ENCODE peak calls at places on chromosomes 3 and 15, in nine cellular contexts. O is hypothalamus; Y is astrocyte; A is iPS-NIHi11; W is choroid plexus epithelial cell; B is stimulated activated CD8-positive, alpha-beta memory T cell treated with anti-CD3 and anti-CD28 coated beads, Interleukin-4, amount 100 ng/mL, for 1 hour; X is HFFc6; E is HepG2; S is AG10803. R is an unnamed sample.

GRCh38 chr15:85443593-85444328 is 63.4 kb downstream of the AKAP13 start:
- DNase-seq in O (no peak), Y (peak), A (peak), W (peak), B (no peak), X (peak), E (peak), S (peak), R (peak)

GRCh38 chr3:52891615-52892081 is 5.7 kb downstream of the STIMATE start:
- DNase-seq in O (no peak), Y (no peak), A (no peak), W (peak), B (no peak), X (peak), E (peak), S (peak), R (no peak)

GRCh38 chr3:72346526-72346926 is 501.7 kb downstream of the SHQ1 start:
- DNase-seq in O (no peak), Y (peak), A (no peak), W (peak), B (no peak), X (peak), E (no peak), S (peak), R (no peak)

GRCh38 chr3:82082796-82083195 is 321.4 kb upstream of the GBE1 start:
- DNase-seq in O (no peak), Y (peak), A (no peak), W (peak), B (no peak), X (no peak), E (no peak), S (peak), R (no peak)

GRCh38 chr15:99115300-99116215 is 10.7 kb downstream of the SYNM start:
- DNase-seq in O (no peak), Y (no peak), A (no peak), W (no peak), B (no peak), X (no peak), E (no peak), S (no peak), R (no peak)

GRCh38 chr3:197003461-197004385 is 25.9 kb downstream of the MELTF start:
- DNase-seq in O (no peak), Y (no peak), A (peak), W (no peak), B (no peak), X (no peak), E (no peak), S (no peak), R (no peak)

GRCh38 chr3:30681276-30682211 is 75.1 kb downstream of the TGFBR2 start:
- DNase-seq in O (peak), Y (peak), A (no peak), W (peak), B (no peak), X (peak), E (no peak), S (peak), R (no peak)

GRCh38 chr3:30610702-30611410 is 4.5 kb downstream of the TGFBR2 start:
- DNase-seq in O (no peak), Y (no peak), A (no peak), W (no peak), B (no peak), X (no peak), E (no peak), S (no peak), R (no peak)

GRCh38 chr3:186825294-186825821 is 17.2 kb upstream of the ADIPOQ start:
- DNase-seq in O (peak), Y (peak), A (peak), W (peak), B (no peak), X (peak), E (no peak), S (peak), R (no peak)

GRCh38 chr3:26931891-26932290 is 309.3 kb downstream of the LRRC3B start:
- DNase-seq in O (no peak), Y (no peak), A (no peak), W (no peak), B (no peak), X (no peak), E (no peak), S (no peak), R (no peak)

GRCh38 chr3:10614160-10614559 is 108.8 kb upstream of the ATP2B2 start:
- DNase-seq in O (no peak), Y (no peak), A (no peak), W (no peak), B (no peak), X (no peak), E (no peak), S (no peak), R (no peak)

GRCh38 chr3:138132239-138132638 is at the start of gene A4GNT:
- DNase-seq in O (no peak), Y (no peak), A (no peak), W (no peak), B (no peak), X (no peak), E (no peak), S (no peak), R (no peak)

GRCh38 chr15:51335538-51335961 is 2.8 kb downstream of the CYP19A1 start:
- DNase-seq in O (no peak), Y (no peak), A (no peak), W (no peak), B (no peak), X (no peak), E (no peak), S (no peak), R (no peak)

GRCh38 chr3:56122911-56123310 is 345.4 kb downstream of the ERC2 start:
- DNase-seq in O (no peak), Y (no peak), A (no peak), W (no peak), B (no peak), X (no peak), E (no peak), S (no peak), R (no peak)

GRCh38 chr15:70094690-70095311 is 2.9 kb downstream of the TLE3 start:
- DNase-seq in O (no peak), Y (no peak), A (no peak), W (peak), B (no peak), X (no peak), E (peak), S (no peak), R (no peak)

GRCh38 chr15:38536201-38536676 is 28.4 kb downstream of the RASGRP1 start:
- DNase-seq in O (peak), Y (peak), A (no peak), W (peak), B (no peak), X (peak), E (no peak), S (peak), R (no peak)

GRCh38 chr15:85760049-85760448 is 34.7 kb downstream of the KLHL25 start:
- DNase-seq in O (no peak), Y (no peak), A (no peak), W (no peak), B (no peak), X (no peak), E (no peak), S (no peak), R (no peak)

GRCh38 chr3:178968996-178969700 is 102.5 kb downstream of the ZMAT3 start:
- DNase-seq in O (no peak), Y (no peak), A (no peak), W (no peak), B (no peak), X (no peak), E (no peak), S (no peak), R (no peak)

GRCh38 chr3:157700405-157700804 is 197.2 kb upstream of the VEPH1 start:
- DNase-seq in O (no peak), Y (no peak), A (no peak), W (peak), B (no peak), X (no peak), E (no peak), S (no peak), R (no peak)

GRCh38 chr15:89399390-89400120 is 64.9 kb upstream of the POLG start:
- DNase-seq in O (peak), Y (no peak), A (peak), W (no peak), B (no peak), X (no peak), E (no peak), S (no peak), R (peak)

GRCh38 chr3:51935886-51936755 is 5.6 kb downstream of the RRP9 start:
- DNase-seq in O (no peak), Y (no peak), A (no peak), W (no peak), B (no peak), X (no peak), E (no peak), S (no peak), R (no peak)

GRCh38 chr15:92336588-92336987 is 57.1 kb upstream of the ST8SIA2 start:
- DNase-seq in O (no peak), Y (no peak), A (no peak), W (no peak), B (no peak), X (no peak), E (no peak), S (no peak), R (no peak)

GRCh38 chr3:72348357-72348756 is 499.9 kb downstream of the SHQ1 start:
- DNase-seq in O (no peak), Y (no peak), A (no peak), W (no peak), B (no peak), X (no peak), E (no peak), S (no peak), R (no peak)

GRCh38 chr3:63709576-63709975 is 57.1 kb downstream of the SNTN start:
- DNase-seq in O (no peak), Y (no peak), A (no peak), W (no peak), B (no peak), X (no peak), E (no peak), S (no peak), R (no peak)

GRCh38 chr15:28109626-28110415 is 10.7 kb upstream of the OCA2 start:
- DNase-seq in O (no peak), Y (no peak), A (no peak), W (no peak), B (no peak), X (no peak), E (no peak), S (no peak), R (no peak)

GRCh38 chr3:16264174-16264707 is 502 bp downstream of the DPH3 start:
- DNase-seq in O (no peak), Y (peak), A (no peak), W (no peak), B (no peak), X (no peak), E (no peak), S (no peak), R (no peak)

GRCh38 chr3:98971183-98971681 is 69.7 kb upstream of the DCBLD2 start:
- DNase-seq in O (no peak), Y (peak), A (no peak), W (peak), B (no peak), X (peak), E (peak), S (peak), R (no peak)

GRCh38 chr3:128808672-128809071 is 70.7 kb upstream of the ACAD9 start:
- DNase-seq in O (no peak), Y (no peak), A (no peak), W (no peak), B (no peak), X (no peak), E (no peak), S (no peak), R (no peak)

GRCh38 chr15:64624242-64624641 is 151.1 kb downstream of the RBPMS2 start:
- DNase-seq in O (no peak), Y (no peak), A (no peak), W (no peak), B (no peak), X (no peak), E (no peak), S (no peak), R (no peak)